ENCODE peak calls at places on chromosomes 11 and 22, in four cellular contexts. H is GM12878, R is H1, Q is HepG2. P is an unnamed sample.

GRCh38 chr22:22887621-22888503 is at the start of gene IGLL5:
- DNase-seq in H (no peak), R (no peak), Q (no peak), P (no peak)

GRCh38 chr11:43316451-43316850 is 4.7 kb downstream of the API5 start:
- DNase-seq in H (no peak), Q (no peak), R (no peak), P (no peak)

GRCh38 chr11:110471315-110471714 is 41.6 kb downstream of the FDX1 start:
- DNase-seq in Q (no peak), H (no peak), R (no peak), P (no peak)

GRCh38 chr22:25602924-25603323 is 38.4 kb downstream of the GRK3 start:
- DNase-seq in Q (no peak), R (no peak), H (no peak), P (no peak)

GRCh38 chr11:13717331-13717730 is 48.9 kb downstream of the FAR1 start:
- DNase-seq in H (no peak), Q (no peak), R (no peak), P (no peak)

GRCh38 chr22:18067548-18068341 is 10.0 kb upstream of the PEX26 start:
- DNase-seq in R (no peak), Q (no peak), H (no peak), P (no peak)

GRCh38 chr22:32619614-32620426 is 145.2 kb downstream of the FBXO7 start:
- DNase-seq in H (no peak), R (no peak), Q (peak), P (no peak)

GRCh38 chr22:35367331-35367886 is 13.5 kb upstream of the HMOX1 start:
- DNase-seq in H (peak), Q (no peak), R (no peak), P (no peak)

GRCh38 chr11:128346808-128347207 is 240.6 kb downstream of the ETS1 start:
- DNase-seq in Q (no peak), H (no peak), R (no peak), P (no peak)

GRCh38 chr11:65314501-65315203 is at the start of gene CDC42EP2:
- DNase-seq in Q (peak), H (no peak), R (no peak), P (peak)

GRCh38 chr11:116262370-116262769 is 510.4 kb downstream of the BUD13 start:
- DNase-seq in Q (no peak), R (no peak), H (no peak), P (no peak)

GRCh38 chr11:117822522-117823033 is 2.0 kb downstream of the FXYD2 start:
- DNase-seq in H (no peak), R (no peak), Q (no peak), P (no peak)

GRCh38 chr11:57396744-57397143 is 6.3 kb upstream of the PRG2 start:
- DNase-seq in H (no peak), Q (no peak), R (no peak), P (no peak)

GRCh38 chr11:88814076-88814475 is 251.7 kb downstream of the GRM5 start:
- DNase-seq in H (no peak), Q (no peak), R (no peak), P (no peak)

GRCh38 chr11:9095421-9095820 is 4.0 kb upstream of the SCUBE2 start:
- DNase-seq in R (no peak), H (no peak), Q (no peak), P (no peak)

GRCh38 chr22:45292675-45293402 is 8.1 kb downstream of the UPK3A start:
- DNase-seq in H (no peak), Q (no peak), R (no peak), P (no peak)

GRCh38 chr22:45600791-45601730 is 70.6 kb upstream of the ATXN10 start:
- DNase-seq in H (no peak), Q (no peak), R (no peak), P (no peak)

GRCh38 chr11:69925366-69926196 is 106.4 kb upstream of the FGF3 start:
- DNase-seq in Q (no peak), H (no peak), R (no peak), P (no peak)

GRCh38 chr22:23537421-23537820 is 42.7 kb downstream of the IGLL1 start:
- DNase-seq in Q (no peak), R (no peak), H (no peak), P (no peak)

GRCh38 chr11:67631427-67631826 is 1.7 kb upstream of the NUDT8 start:
- DNase-seq in R (no peak), H (no peak), Q (no peak), P (no peak)

GRCh38 chr11:71426413-71426812 is 21.8 kb downstream of the DHCR7 start:
- DNase-seq in H (peak), Q (no peak), R (no peak), P (no peak)

GRCh38 chr11:1293619-1294015 is 15.8 kb downstream of the TOLLIP start:
- DNase-seq in Q (no peak), R (no peak), H (no peak), P (no peak)

GRCh38 chr11:117026593-117027330 is 71.5 kb downstream of the SIK3 start:
- DNase-seq in Q (no peak), R (no peak), H (no peak), P (no peak)

GRCh38 chr22:39575552-39575825 is 4.9 kb downstream of the CACNA1I start:
- DNase-seq in R (no peak), H (no peak), Q (no peak), P (no peak)

GRCh38 chr11:84289381-84289906 is 1003.3 kb upstream of the CCDC90B start:
- DNase-seq in H (peak), R (no peak), Q (no peak), P (no peak)

GRCh38 chr11:65625628-65626342 is 10.2 kb downstream of the PCNX3 start:
- DNase-seq in R (no peak), H (no peak), Q (no peak), P (peak)

GRCh38 chr11:62604460-62605130 is 2.9 kb upstream of the MTA2 start:
- DNase-seq in H (no peak), Q (peak), R (no peak), P (no peak)

GRCh38 chr22:28435271-28435825 is 244.3 kb downstream of the TTC28 start:
- DNase-seq in Q (no peak), R (no peak), H (no peak), P (no peak)

GRCh38 chr11:95385577-95385976 is 154.6 kb upstream of the SESN3 start:
- DNase-seq in H (no peak), R (no peak), Q (no peak), P (no peak)

GRCh38 chr11:8095831-8096522 is 15.0 kb downstream of the TUB start:
- DNase-seq in R (no peak), Q (no peak), H (no peak), P (no peak)

GRCh38 chr11:118223992-118224391 is 819 bp downstream of the JAML start:
- DNase-seq in Q (no peak), H (no peak), R (no peak), P (no peak)

GRCh38 chr22:39917776-39918493 is 17.1 kb downstream of the GRAP2 start:
- DNase-seq in R (no peak), Q (no peak), H (no peak), P (no peak)

DNA sequence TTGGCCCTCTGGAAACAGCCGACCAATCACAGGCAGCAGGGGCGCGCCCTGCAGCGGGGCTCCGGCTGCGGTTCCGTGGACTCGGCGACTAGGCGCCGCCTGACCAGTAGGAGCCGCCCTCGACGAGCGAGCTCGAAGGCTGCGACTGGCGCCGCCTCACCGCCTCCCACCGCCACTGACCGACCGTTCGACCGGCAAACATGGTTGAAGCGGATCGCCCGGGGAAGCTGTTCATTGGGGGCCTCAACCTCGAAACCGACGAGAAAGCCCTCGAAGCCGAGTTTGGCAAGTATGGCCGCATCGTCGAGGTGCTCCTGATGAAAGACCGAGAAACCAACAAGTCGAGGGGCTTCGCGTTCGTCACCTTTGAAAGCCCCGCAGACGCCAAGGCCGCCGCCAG is at the start of gene RBMXL2:
- DNase-seq in R (no peak), Q (no peak), H (no peak), P (no peak)
- TF ChIP-seq BRCA1 in R (no peak), Q (no peak), H (no peak), P (no peak)

GRCh38 chr22:49659281-49659923 is 168.3 kb downstream of the BRD1 start:
- DNase-seq in Q (no peak), R (no peak), H (no peak), P (no peak)

GRCh38 chr22:49657974-49658550 is 169.6 kb downstream of the BRD1 start:
- DNase-seq in H (no peak), R (no peak), Q (no peak), P (no peak)

GRCh38 chr22:49658902-49659280 is 168.8 kb downstream of the BRD1 start:
- DNase-seq in R (no peak), H (no peak), Q (no peak), P (no peak)

GRCh38 chr22:49656291-49656851 is 171.3 kb downstream of the BRD1 start:
- DNase-seq in Q (no peak), H (no peak), R (no peak), P (no peak)

GRCh38 chr22:49657275-49657973 is 170.2 kb downstream of the BRD1 start:
- DNase-seq in Q (no peak), R (no peak), H (peak), P (peak)
- TF ChIP-seq BRCA1 in Q (no peak), R (no peak), H (peak), P (no peak)

GRCh38 chr11:11701070-11701469 is 79.3 kb upstream of the GALNT18 start:
- DNase-seq in R (no peak), Q (no peak), H (no peak), P (no peak)
- TF ChIP-seq BRCA1 in R (no peak), Q (no peak), H (no peak), P (no peak)

DNA sequence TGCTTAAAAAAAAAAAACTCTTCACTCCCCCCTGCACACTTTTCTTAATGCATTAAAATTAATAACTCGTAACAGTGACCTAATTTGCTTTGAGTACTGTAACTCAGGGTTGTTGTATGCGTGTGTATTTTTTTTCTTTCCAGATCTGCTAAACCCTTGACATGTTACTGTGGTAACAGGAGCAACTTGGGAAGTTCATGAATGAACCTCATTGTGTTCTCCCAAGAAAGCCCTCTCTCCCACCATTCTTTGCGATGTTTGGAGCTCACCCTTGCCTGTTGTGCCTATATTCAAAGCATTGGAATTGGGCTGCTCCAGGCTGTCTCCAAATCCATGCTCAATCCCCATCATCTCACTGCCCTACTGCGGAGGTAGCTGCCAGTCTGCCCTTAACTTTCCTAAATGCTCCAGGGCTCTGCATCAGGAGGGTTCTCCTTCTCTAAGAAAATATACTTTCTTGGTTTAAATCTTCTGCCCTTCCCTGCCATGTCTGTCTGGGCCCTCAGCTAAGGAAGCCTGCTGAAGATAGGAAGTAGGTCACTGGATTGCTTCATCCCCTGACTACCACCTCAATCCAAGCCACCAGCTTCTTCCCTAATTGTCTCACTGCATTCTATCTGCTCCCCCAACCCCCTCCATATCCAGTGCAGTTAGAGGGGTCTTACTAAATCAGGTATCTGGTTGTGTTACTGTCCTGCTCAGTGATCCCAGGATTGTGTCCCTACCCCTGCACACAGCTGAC is 70.3 kb downstream of the KIRREL3 start:
- DNase-seq in Q (no peak), H (no peak), R (no peak), P (no peak)
- TF ChIP-seq BRCA1 in Q (no peak), H (no peak), R (no peak), P (no peak)

DNA sequence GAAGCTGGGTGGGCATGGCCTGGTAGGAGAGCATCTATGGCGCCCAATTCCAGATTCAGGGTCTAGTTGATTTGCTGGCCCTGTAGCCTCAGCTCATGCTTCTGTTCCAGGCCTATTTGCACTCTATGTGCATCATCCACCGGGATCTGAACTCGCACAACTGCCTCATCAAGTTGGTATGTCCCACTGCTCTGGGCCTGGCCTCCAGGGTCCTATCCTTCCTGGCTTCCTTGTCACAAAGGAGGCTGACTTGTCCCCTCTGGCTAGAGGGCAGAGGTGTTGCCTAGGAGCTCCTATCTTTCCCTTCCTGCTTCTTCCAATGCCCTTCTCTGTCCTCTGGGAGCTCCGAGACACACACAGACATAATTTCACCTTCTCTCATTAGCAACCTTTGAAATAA is 21.3 kb downstream of the PIK3IP1 start:
- DNase-seq in H (no peak), R (no peak), Q (no peak), P (no peak)
- TF ChIP-seq BRCA1 in H (no peak), R (no peak), Q (no peak), P (no peak)

GRCh38 chr11:123382555-123383074 is 47.5 kb upstream of the GRAMD1B start:
- DNase-seq in Q (no peak), H (no peak), R (no peak), P (no peak)
- TF ChIP-seq BRCA1 in Q (no peak), H (no peak), R (no peak), P (no peak)

GRCh38 chr22:19708323-19709011 is 5.8 kb upstream of the SEPTIN5 start:
- DNase-seq in Q (no peak), H (no peak), R (no peak), P (no peak)
- TF ChIP-seq BRCA1 in Q (no peak), H (no peak), R (no peak), P (no peak)

P was measured in K562.